ENCODE peak calls at places on chromosomes 1 and 21, in six cellular contexts. P is SK-MEL-5; V is stimulated activated CD8-positive, alpha-beta memory T cell treated with anti-CD3 and anti-CD28 coated beads, Interleukin-4, amount 100 ng/mL, for 1 hour; I is LoVo; X is mesothelial cell of epicardium; E is activated T-cell treated with anti-CD3 and anti-CD28 coated beads for 48 hours. C is an unnamed sample.
A peak's percentile ranks its signal among the peaks of the same experiment; 100 is the strongest.

GRCh38 chr1:1434131-1434811 is 1.2 kb upstream of the VWA1 start:
- DNase-seq in P (no peak), V (no peak), I (no peak), X (peak; percentile 74), E (no peak), C (no peak)

GRCh38 chr1:53781654-53782053 is 42.7 kb upstream of the GLIS1 start:
- DNase-seq in P (no peak), V (no peak), I (no peak), X (no peak), E (no peak), C (no peak)

GRCh38 chr1:24952413-24952841 is 22.4 kb upstream of the RUNX3 start:
- DNase-seq in P (no peak), V (no peak), I (no peak), X (no peak), E (no peak), C (no peak)

GRCh38 chr1:81559662-81560350 is 240.9 kb upstream of the ADGRL2 start:
- DNase-seq in P (no peak), V (no peak), I (no peak), X (no peak), E (no peak), C (no peak)

GRCh38 chr1:38123356-38123755 is 76.8 kb upstream of the POU3F1 start:
- DNase-seq in P (no peak), V (no peak), I (peak; percentile 23), X (no peak), E (no peak), C (no peak)

GRCh38 chr1:202625416-202626360 is 84.6 kb downstream of the SYT2 start:
- DNase-seq in P (peak; percentile 74), V (no peak), I (peak; percentile 61), X (peak; percentile 67), E (peak; percentile 59), C (peak; percentile 55)

GRCh38 chr1:24464378-24464770 is 38.3 kb upstream of the RCAN3 start:
- DNase-seq in P (no peak), V (no peak), I (no peak), X (no peak), E (no peak), C (no peak)

GRCh38 chr1:40058453-40059291 is 18.1 kb downstream of the CAP1 start:
- DNase-seq in P (no peak), V (no peak), I (no peak), X (no peak), E (no peak), C (peak; percentile 53)

GRCh38 chr21:29232601-29233541 is 65.9 kb upstream of the BACH1 start:
- DNase-seq in P (peak; percentile 6), V (no peak), I (peak; percentile 39), X (no peak), E (no peak), C (no peak)

GRCh38 chr1:78171736-78172590 is 126.2 kb downstream of the GIPC2 start:
- DNase-seq in P (no peak), V (no peak), I (no peak), X (no peak), E (no peak), C (no peak)

GRCh38 chr1:66168467-66168887 is 365.5 kb upstream of the SGIP1 start:
- DNase-seq in P (peak; percentile 40), V (no peak), I (no peak), X (no peak), E (no peak), C (no peak)

GRCh38 chr1:192747305-192747704 is 61.5 kb upstream of the RGS2 start:
- DNase-seq in P (no peak), V (no peak), I (no peak), X (no peak), E (no peak), C (no peak)

GRCh38 chr1:150309758-150310495 is 11.4 kb upstream of the PRPF3 start:
- DNase-seq in P (no peak), V (no peak), I (no peak), X (no peak), E (no peak), C (no peak)

GRCh38 chr21:45916011-45916840 is 65.3 kb upstream of the COL6A1 start:
- DNase-seq in P (no peak), V (no peak), I (no peak), X (no peak), E (no peak), C (no peak)

GRCh38 chr1:17874665-17875064 is 119.5 kb downstream of the ACTL8 start:
- DNase-seq in P (no peak), V (no peak), I (no peak), X (no peak), E (no peak), C (no peak)

GRCh38 chr1:167447521-167448136 is 70.7 kb downstream of the CD247 start:
- DNase-seq in P (no peak), V (peak; percentile 36), I (peak; percentile 88), X (no peak), E (peak; percentile 63), C (peak; percentile 61)

GRCh38 chr1:234597894-234598293 is 12.1 kb downstream of the IRF2BP2 start:
- DNase-seq in P (peak; percentile 70), V (no peak), I (peak; percentile 57), X (no peak), E (no peak), C (peak; percentile 71)

GRCh38 chr21:29091032-29091431 is 17.6 kb upstream of the CCT8 start:
- DNase-seq in P (no peak), V (no peak), I (no peak), X (no peak), E (no peak), C (no peak)

GRCh38 chr1:203911806-203912205 is 50.4 kb downstream of the SNRPE start:
- DNase-seq in P (no peak), V (no peak), I (no peak), X (no peak), E (no peak), C (no peak)

GRCh38 chr1:5509664-5510452 is 482.4 kb downstream of the NPHP4 start:
- DNase-seq in P (peak; percentile 41), V (peak; percentile 57), I (peak; percentile 37), X (peak; percentile 90), E (peak; percentile 51), C (peak; percentile 41)

GRCh38 chr21:44258056-44258725 is 3.5 kb downstream of the DNMT3L start:
- DNase-seq in P (no peak), V (no peak), I (no peak), X (no peak), E (no peak), C (no peak)

GRCh38 chr1:38055398-38055797 is 8.8 kb upstream of the POU3F1 start:
- DNase-seq in P (no peak), V (no peak), I (no peak), X (no peak), E (no peak), C (no peak)

GRCh38 chr1:26861889-26862371 is 1.0 kb upstream of the SFN start:
- DNase-seq in P (no peak), V (no peak), I (peak; percentile 80), X (no peak), E (no peak), C (no peak)

GRCh38 chr1:147129116-147129873 is 43.0 kb downstream of the PRKAB2 start:
- DNase-seq in P (no peak), V (no peak), I (no peak), X (no peak), E (no peak), C (no peak)

GRCh38 chr1:33120436-33121231 is 39.7 kb downstream of the AZIN2 start:
- DNase-seq in P (peak; percentile 41), V (no peak), I (no peak), X (no peak), E (no peak), C (no peak)

GRCh38 chr1:41894778-41895483 is 23.8 kb downstream of the HIVEP3 start:
- DNase-seq in P (no peak), V (no peak), I (no peak), X (no peak), E (no peak), C (no peak)

GRCh38 chr1:64856564-64856963 is 109.8 kb downstream of the JAK1 start:
- DNase-seq in P (no peak), V (no peak), I (no peak), X (no peak), E (no peak), C (no peak)

GRCh38 chr1:201505505-201505893 is 1.4 kb downstream of the CSRP1 start:
- DNase-seq in P (peak; percentile 58), V (no peak), I (no peak), X (no peak), E (no peak), C (peak; percentile 47)